ENCODE peak calls at places on chromosomes 12 and 14, in four cellular contexts. One of them, this sample, is unnamed.

GRCh38 chr14:46063872-46064271 is 587.7 kb downstream of the RPL10L start:
- DNase-seq in NCI-H774: no peak
- DNase-seq in NCI-H69: peak; percentile 95
- DNase-seq in EL: no peak
- DNase-seq in this sample: no peak

GRCh38 chr12:12456637-12457036 is 99.8 kb downstream of the BORCS5 start:
- DNase-seq in EL: no peak
- DNase-seq in NCI-H69: no peak
- DNase-seq in NCI-H774: no peak
- DNase-seq in this sample: no peak

GRCh38 chr12:9707864-9708808 is 24.8 kb downstream of the CLECL1 start:
- DNase-seq in NCI-H774: peak; percentile 9
- DNase-seq in EL: peak; percentile 54
- DNase-seq in NCI-H69: peak; percentile 59
- DNase-seq in this sample: peak; percentile 28

GRCh38 chr14:72603639-72604038 is 290.3 kb downstream of the DPF3 start:
- DNase-seq in NCI-H774: no peak
- DNase-seq in EL: peak; percentile 23
- DNase-seq in NCI-H69: no peak
- DNase-seq in this sample: peak; percentile 89

GRCh38 chr12:132850291-132850690 is 21.6 kb upstream of the GOLGA3 start:
- DNase-seq in EL: no peak
- DNase-seq in NCI-H69: no peak
- DNase-seq in NCI-H774: no peak
- DNase-seq in this sample: no peak

GRCh38 chr12:65313704-65314317 is 35.3 kb downstream of the MSRB3 start:
- DNase-seq in NCI-H69: peak; percentile 23
- DNase-seq in EL: peak; percentile 47
- DNase-seq in NCI-H774: no peak
- DNase-seq in this sample: peak; percentile 14

GRCh38 chr12:120229583-120230325 is 28.8 kb upstream of the RPLP0 start:
- DNase-seq in NCI-H69: peak; percentile 59
- DNase-seq in NCI-H774: no peak
- DNase-seq in EL: peak; percentile 72
- DNase-seq in this sample: peak; percentile 84

GRCh38 chr14:44626423-44626822 is 119.3 kb upstream of the FSCB start:
- DNase-seq in NCI-H69: peak; percentile 87
- DNase-seq in EL: no peak
- DNase-seq in NCI-H774: no peak
- DNase-seq in this sample: no peak

GRCh38 chr14:57871487-57872080 is 5.7 kb upstream of the SLC35F4 start:
- DNase-seq in NCI-H774: no peak
- DNase-seq in EL: peak; percentile 45
- DNase-seq in NCI-H69: peak; percentile 41
- DNase-seq in this sample: peak; percentile 29

GRCh38 chr12:15962760-15963159 is 51.6 kb downstream of the DERA start:
- DNase-seq in EL: peak; percentile 21
- DNase-seq in NCI-H69: no peak
- DNase-seq in NCI-H774: no peak
- DNase-seq in this sample: peak; percentile 16

GRCh38 chr12:18578191-18578590 is 159.6 kb downstream of the PLCZ1 start:
- DNase-seq in EL: peak; percentile 64
- DNase-seq in NCI-H69: no peak
- DNase-seq in NCI-H774: no peak
- DNase-seq in this sample: peak; percentile 58

GRCh38 chr12:91923864-91924263 is 221.8 kb downstream of the BTG1 start:
- DNase-seq in NCI-H69: no peak
- DNase-seq in NCI-H774: no peak
- DNase-seq in EL: no peak
- DNase-seq in this sample: no peak

GRCh38 chr14:53367631-53368030 is 214.5 kb upstream of the DDHD1 start:
- DNase-seq in NCI-H69: no peak
- DNase-seq in NCI-H774: no peak
- DNase-seq in EL: peak; percentile 25
- DNase-seq in this sample: no peak

GRCh38 chr12:16658699-16659098 is 52.7 kb upstream of the LMO3 start:
- DNase-seq in NCI-H69: no peak
- DNase-seq in NCI-H774: no peak
- DNase-seq in EL: no peak
- DNase-seq in this sample: no peak

GRCh38 chr12:13254311-13254710 is 57.8 kb downstream of the EMP1 start:
- DNase-seq in NCI-H69: peak; percentile 12
- DNase-seq in EL: no peak
- DNase-seq in NCI-H774: no peak
- DNase-seq in this sample: no peak

GRCh38 chr14:76742961-76743360 is 18.3 kb upstream of the VASH1 start:
- DNase-seq in NCI-H69: no peak
- DNase-seq in EL: no peak
- DNase-seq in NCI-H774: no peak
- DNase-seq in this sample: no peak

GRCh38 chr12:128992550-128992949 is 139.3 kb downstream of the GLT1D1 start:
- DNase-seq in NCI-H774: no peak
- DNase-seq in NCI-H69: no peak
- DNase-seq in EL: no peak
- DNase-seq in this sample: no peak

GRCh38 chr14:35250319-35250718 is 41.9 kb upstream of the PSMA6 start:
- DNase-seq in EL: no peak
- DNase-seq in NCI-H774: no peak
- DNase-seq in NCI-H69: no peak
- DNase-seq in this sample: no peak

GRCh38 chr14:103711516-103712431 is 3.5 kb downstream of the XRCC3 start:
- DNase-seq in EL: no peak
- DNase-seq in NCI-H69: peak; percentile 81
- DNase-seq in NCI-H774: no peak
- DNase-seq in this sample: peak; percentile 19

GRCh38 chr12:66359300-66359699 is 57.0 kb downstream of the HELB start:
- DNase-seq in NCI-H69: no peak
- DNase-seq in EL: no peak
- DNase-seq in NCI-H774: no peak
- DNase-seq in this sample: no peak

GRCh38 chr12:44446181-44446580 is 429.9 kb downstream of the NELL2 start:
- DNase-seq in EL: no peak
- DNase-seq in NCI-H774: no peak
- DNase-seq in NCI-H69: no peak
- DNase-seq in this sample: no peak

GRCh38 chr12:42482086-42482819 is 107.3 kb downstream of the PRICKLE1 start:
- DNase-seq in NCI-H69: peak; percentile 54
- DNase-seq in EL: peak; percentile 34
- DNase-seq in NCI-H774: no peak
- DNase-seq in this sample: no peak

GRCh38 chr14:104665663-104666522 is 23.5 kb upstream of the INF2 start:
- DNase-seq in EL: no peak
- DNase-seq in NCI-H774: no peak
- DNase-seq in NCI-H69: peak; percentile 42
- DNase-seq in this sample: no peak

GRCh38 chr14:100534528-100535286 is 52.5 kb downstream of the BEGAIN start:
- DNase-seq in NCI-H774: no peak
- DNase-seq in NCI-H69: no peak
- DNase-seq in EL: no peak
- DNase-seq in this sample: no peak

GRCh38 chr12:41924111-41924510 is 220.6 kb downstream of the GXYLT1 start:
- DNase-seq in NCI-H69: no peak
- DNase-seq in NCI-H774: no peak
- DNase-seq in EL: no peak
- DNase-seq in this sample: no peak

GRCh38 chr14:103541494-103541943 is 12.5 kb downstream of the TRMT61A start:
- DNase-seq in NCI-H69: peak; percentile 29
- DNase-seq in EL: no peak
- DNase-seq in NCI-H774: no peak
- DNase-seq in this sample: no peak

GRCh38 chr12:127966331-127966730 is 300.6 kb upstream of the TMEM132C start:
- DNase-seq in NCI-H774: no peak
- DNase-seq in NCI-H69: no peak
- DNase-seq in EL: no peak
- DNase-seq in this sample: no peak

GRCh38 chr14:69460093-69460701 is 24.3 kb upstream of the PLEKHD1 start:
- DNase-seq in NCI-H69: peak; percentile 80
- DNase-seq in NCI-H774: peak; percentile 17
- DNase-seq in EL: peak; percentile 88
- DNase-seq in this sample: peak; percentile 69

GRCh38 chr12:83093426-83093825 is 406.7 kb downstream of the TMTC2 start:
- DNase-seq in EL: no peak
- DNase-seq in NCI-H774: no peak
- DNase-seq in NCI-H69: no peak
- DNase-seq in this sample: no peak